ENCODE peak calls at places on chromosome 11, in five cellular contexts. W is AG10803, K is HEK293T, M is T-helper 1 cell, S is uterus. D is an unnamed sample.

GRCh38 chr11:71251761-71252433 is 480 bp downstream of the SHANK2 start:
- DNase-seq in K (peak; percentile 68), S (no peak), W (no peak), M (no peak), D (no peak)

GRCh38 chr11:66725646-66726045 is 3.4 kb downstream of the SPTBN2 start:
- DNase-seq in S (no peak), K (no peak), M (no peak), W (no peak), D (peak; percentile 83)

GRCh38 chr11:44112083-44112865 is 16.8 kb downstream of the EXT2 start:
- DNase-seq in K (no peak), M (no peak), S (no peak), W (peak; percentile 87), D (peak; percentile 36)

GRCh38 chr11:119316729-119317591 is at the start of gene MCAM:
- DNase-seq in M (no peak), W (no peak), S (peak; percentile 57), K (peak; percentile 72), D (peak; percentile 24)

GRCh38 chr11:777288-778255 is at the start of gene GATD1:
- DNase-seq in S (peak; percentile 94), M (peak; percentile 91), K (peak; percentile 99), W (peak; percentile 78), D (peak; percentile 75)

GRCh38 chr11:123145220-123145619 is 49.8 kb downstream of the CLMP start:
- DNase-seq in W (peak; percentile 93), M (no peak), S (peak; percentile 30), K (no peak), D (peak; percentile 82)

GRCh38 chr11:47271961-47272661 is 2.2 kb downstream of the MADD start:
- DNase-seq in S (no peak), M (no peak), K (peak; percentile 21), W (no peak), D (no peak)

GRCh38 chr11:5736396-5736795 is at the start of gene OR56B1:
- DNase-seq in S (no peak), W (no peak), K (no peak), M (no peak), D (peak; percentile 56)

GRCh38 chr11:76735218-76735480 is 48.0 kb upstream of the TSKU start:
- DNase-seq in S (no peak), K (no peak), M (no peak), W (no peak), D (no peak)

GRCh38 chr11:61446211-61446651 is 16.3 kb downstream of the SDHAF2 start:
- DNase-seq in M (peak; percentile 32), W (peak; percentile 94), K (peak; percentile 85), S (peak; percentile 90), D (peak; percentile 94)

GRCh38 chr11:113906038-113906437 is 1.4 kb downstream of the HTR3B start:
- DNase-seq in M (no peak), W (peak; percentile 11), S (no peak), K (peak; percentile 77), D (no peak)

GRCh38 chr11:27313157-27313821 is 49.7 kb downstream of the CCDC34 start:
- DNase-seq in S (no peak), W (peak; percentile 79), K (no peak), M (no peak), D (no peak)

GRCh38 chr11:120326845-120327281 is 1.8 kb downstream of the TLCD5 start:
- DNase-seq in M (no peak), K (no peak), W (no peak), S (no peak), D (no peak)